ENCODE peak calls at places on chromosomes 13 and 19, in five cellular contexts. O is GM12865, W is cardiac muscle cell, S is endothelial cell of umbilical vein, F is adrenal gland. L is an unnamed sample.

GRCh38 chr13:75704942-75705320 is 68.8 kb downstream of the LMO7 start:
- DNase-seq in F (no peak), S (no peak), W (no peak), O (no peak), L (no peak)

GRCh38 chr19:982567-983170 is 1.5 kb upstream of the WDR18 start:
- DNase-seq in O (peak), F (peak), W (peak), S (peak), L (peak)

GRCh38 chr13:46715363-46715762 is 81.6 kb downstream of the ESD start:
- DNase-seq in S (no peak), F (no peak), W (peak), O (no peak), L (no peak)

GRCh38 chr13:87954116-87954515 is 282.9 kb downstream of the SLITRK5 start:
- DNase-seq in F (no peak), O (no peak), S (no peak), W (no peak), L (no peak)

GRCh38 chr19:41880329-41880708 is 2.7 kb upstream of the ARHGEF1 start:
- DNase-seq in W (no peak), F (no peak), S (no peak), O (no peak), L (no peak)

GRCh38 chr13:39350461-39350881 is 252.5 kb downstream of the LHFPL6 start:
- DNase-seq in S (peak), F (no peak), O (no peak), W (peak), L (peak)

GRCh38 chr13:112105244-112105681 is 38.3 kb downstream of the SOX1 start:
- DNase-seq in S (no peak), W (no peak), F (no peak), O (no peak), L (no peak)

GRCh38 chr13:27403727-27404385 is 20.6 kb upstream of the GTF3A start:
- DNase-seq in W (no peak), O (no peak), F (no peak), S (no peak), L (no peak)

GRCh38 chr13:21683034-21683733 is 12.3 kb downstream of the FGF9 start:
- DNase-seq in W (no peak), F (peak), O (no peak), S (no peak), L (no peak)

GRCh38 chr19:46036745-46037126 is 4.1 kb downstream of the IGFL4 start:
- DNase-seq in W (no peak), O (no peak), S (no peak), F (no peak), L (no peak)

GRCh38 chr19:10238172-10238783 is 7.1 kb upstream of the S1PR2 start:
- DNase-seq in W (no peak), S (no peak), F (peak), O (peak), L (peak)

GRCh38 chr19:531753-532571 is at the start of gene CDC34:
- DNase-seq in F (no peak), W (peak), S (peak), O (no peak), L (no peak)

GRCh38 chr13:34172048-34172447 is 354.1 kb downstream of the RFC3 start:
- DNase-seq in O (no peak), S (no peak), W (no peak), F (no peak), L (no peak)

GRCh38 chr13:20465218-20465879 is 60.3 kb downstream of the CRYL1 start:
- DNase-seq in S (no peak), O (no peak), W (no peak), F (peak), L (no peak)

GRCh38 chr13:26968431-26969335 is 202.9 kb downstream of the USP12 start:
- DNase-seq in S (no peak), F (peak), W (peak), O (no peak), L (no peak)

GRCh38 chr13:21218351-21219043 is 42.0 kb downstream of the MRPL57 start:
- DNase-seq in F (no peak), S (no peak), O (peak), W (no peak), L (no peak)

GRCh38 chr13:46490129-46490528 is 62.8 kb upstream of the LRCH1 start:
- DNase-seq in O (no peak), W (no peak), S (no peak), F (no peak), L (no peak)

GRCh38 chr19:50061650-50062049 is 35.8 kb downstream of the ZNF473 start:
- DNase-seq in O (no peak), F (no peak), S (no peak), W (no peak), L (no peak)

GRCh38 chr13:91017031-91017668 is 330.3 kb upstream of the MIR17HG start:
- DNase-seq in F (no peak), O (peak), S (peak), W (peak), L (no peak)

GRCh38 chr13:43397110-43397509 is 373.7 kb downstream of the DNAJC15 start:
- DNase-seq in S (no peak), W (no peak), F (no peak), O (no peak), L (no peak)

GRCh38 chr13:43469791-43470190 is 317.0 kb downstream of the ENOX1 start:
- DNase-seq in O (no peak), W (no peak), S (no peak), F (no peak), L (no peak)

GRCh38 chr13:102839462-102839861 is 6.4 kb upstream of the ERCC5 start:
- DNase-seq in W (no peak), S (no peak), O (no peak), F (no peak), L (no peak)

GRCh38 chr13:97564929-97565328 is 131.0 kb downstream of the RAP2A start:
- DNase-seq in W (no peak), S (no peak), O (no peak), F (no peak), L (no peak)

GRCh38 chr19:30535011-30535410 is 162.8 kb downstream of the ZNF536 start:
- DNase-seq in S (no peak), O (no peak), F (no peak), W (no peak), L (no peak)

GRCh38 chr13:91328726-91329125 is 18.8 kb upstream of the MIR17HG start:
- DNase-seq in O (no peak), S (no peak), W (no peak), F (no peak), L (no peak)

DNA sequence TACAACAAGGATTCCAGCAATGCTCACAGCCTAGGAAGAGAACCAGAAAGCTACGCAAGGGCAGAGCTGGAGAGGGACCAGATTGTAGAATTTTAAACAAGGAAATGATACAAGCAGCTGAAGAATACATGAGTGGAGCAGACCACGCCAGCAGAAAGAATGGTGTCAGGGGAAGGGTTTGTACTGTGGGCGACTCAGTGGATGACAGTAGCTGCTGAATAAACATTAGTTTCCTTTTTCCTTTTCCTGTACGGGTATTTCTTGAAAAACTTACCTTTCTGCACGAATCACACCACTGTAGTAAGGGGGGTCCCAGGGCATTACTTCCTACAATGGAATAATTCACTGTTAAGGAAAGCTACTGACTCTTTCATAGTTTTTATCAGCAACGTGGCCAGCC is 30.6 kb downstream of the MIPEP start:
- DNase-seq in F (no peak), W (no peak), S (peak), O (no peak), L (no peak)
- H3K4me3 ChIP-seq in F (no peak), W (no peak), S (no peak), O (no peak), L (no peak)

GRCh38 chr13:109111141-109111540 is 481.7 kb downstream of the MYO16 start:
- DNase-seq in F (no peak), W (no peak), S (no peak), O (no peak), L (no peak)
- TF ChIP-seq CTCF in F (no peak), W (no peak), S (no peak), O (no peak), L (no peak)

GRCh38 chr13:47859129-47859528 is 141.9 kb downstream of the SUCLA2 start:
- DNase-seq in W (no peak), F (no peak), O (no peak), S (no peak), L (no peak)

GRCh38 chr13:47858678-47859050 is 142.4 kb downstream of the SUCLA2 start:
- DNase-seq in W (no peak), F (no peak), O (no peak), S (no peak), L (no peak)

GRCh38 chr13:47858042-47858677 is 142.9 kb downstream of the SUCLA2 start:
- DNase-seq in F (no peak), W (no peak), S (no peak), O (no peak), L (no peak)

GRCh38 chr13:47865883-47866282 is 135.2 kb downstream of the SUCLA2 start:
- DNase-seq in F (no peak), W (no peak), S (no peak), O (no peak), L (no peak)

DNA sequence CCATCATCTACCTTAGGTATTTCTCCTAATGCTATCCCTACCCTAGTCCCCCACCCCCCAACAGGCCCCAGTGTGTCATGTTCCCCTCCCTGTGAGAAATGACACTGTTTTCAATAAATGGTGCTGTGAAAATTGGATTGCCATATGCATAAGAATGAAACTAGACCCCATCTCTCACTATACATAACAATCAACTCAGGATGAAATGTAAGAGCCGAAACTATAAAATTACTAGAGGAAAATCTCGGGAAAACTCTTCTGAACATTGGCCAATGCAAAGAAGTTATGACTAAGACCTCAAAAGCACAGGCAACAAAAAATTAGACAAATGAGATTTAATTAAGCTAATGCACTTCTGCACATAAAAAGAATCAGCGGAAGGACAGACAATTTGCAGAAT is 138.2 kb downstream of the SUCLA2 start:
- DNase-seq in S (no peak), O (no peak), W (no peak), F (no peak), L (no peak)
- H3K4me3 ChIP-seq in S (no peak), O (no peak), W (no peak), F (no peak), L (no peak)

GRCh38 chr13:92403606-92404005 is 823.0 kb upstream of the GPC6 start:
- DNase-seq in F (no peak), W (no peak), O (no peak), S (no peak), L (no peak)

GRCh38 chr13:92413452-92413851 is 813.2 kb upstream of the GPC6 start:
- DNase-seq in S (no peak), F (no peak), O (no peak), W (no peak), L (no peak)

GRCh38 chr13:92407858-92408257 is 818.7 kb upstream of the GPC6 start:
- DNase-seq in W (no peak), S (no peak), O (no peak), F (no peak), L (no peak)
- TF ChIP-seq CTCF in W (no peak), S (no peak), O (no peak), F (no peak), L (no peak)

GRCh38 chr19:40827386-40828247 is 22.6 kb downstream of the CYP2A6 start:
- DNase-seq in O (no peak), S (no peak), F (no peak), W (no peak), L (no peak)

GRCh38 chr19:40822161-40822560 is 23.2 kb downstream of the EGLN2 start:
- DNase-seq in W (no peak), S (no peak), O (no peak), F (no peak), L (no peak)
- H3K4me3 ChIP-seq in W (no peak), S (no peak), O (no peak), F (no peak), L (no peak)

GRCh38 chr19:23056516-23056915 is 53.5 kb upstream of the ZNF728 start:
- DNase-seq in O (no peak), F (no peak), W (no peak), S (no peak), L (no peak)
- TF ChIP-seq CTCF in O (no peak), F (no peak), W (no peak), S (no peak), L (no peak)

DNA sequence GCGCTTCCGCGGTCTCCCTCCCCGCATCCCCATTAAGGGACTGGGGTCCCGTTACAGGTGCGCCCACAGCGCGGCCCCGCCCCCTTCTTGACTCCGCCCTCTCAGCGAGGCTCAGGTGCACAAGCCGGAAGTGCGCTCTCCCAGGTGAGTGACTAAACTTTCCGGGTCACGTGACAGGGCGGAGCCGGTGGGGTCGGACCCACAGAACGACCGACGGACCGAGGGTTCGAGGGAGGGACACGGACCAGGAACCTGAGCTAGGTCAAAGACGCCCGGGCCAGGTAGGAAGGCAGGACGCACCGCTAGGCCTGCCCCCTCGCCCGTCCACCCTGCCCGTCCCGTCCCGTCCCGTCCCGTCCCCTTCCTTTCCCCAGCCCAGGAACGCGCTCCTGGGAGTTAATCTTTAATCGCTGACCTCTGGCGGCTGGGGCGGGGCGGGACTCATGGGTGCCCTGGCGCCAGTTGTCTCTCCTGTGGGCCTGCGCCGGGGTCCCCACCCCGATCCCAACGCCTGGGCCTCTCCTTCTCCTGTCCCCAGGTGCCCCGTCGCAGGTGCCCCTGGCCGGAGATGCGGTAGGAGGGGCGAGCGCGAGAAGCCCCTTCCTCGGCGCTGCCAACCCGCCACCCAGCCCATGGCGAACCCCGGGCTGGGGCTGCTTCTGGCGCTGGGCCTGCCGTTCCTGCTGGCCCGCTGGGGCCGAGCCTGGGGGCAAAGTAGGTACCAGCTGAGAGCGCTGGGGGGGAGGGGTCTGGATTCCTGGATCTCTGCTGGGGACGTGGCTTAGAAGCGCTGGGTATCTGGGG is at the start of gene CRB3:
- DNase-seq in F (no peak), W (no peak), O (no peak), S (no peak), L (no peak)
- H3K4me3 ChIP-seq in F (no peak), W (peak), O (no peak), S (no peak), L (peak)

DNA sequence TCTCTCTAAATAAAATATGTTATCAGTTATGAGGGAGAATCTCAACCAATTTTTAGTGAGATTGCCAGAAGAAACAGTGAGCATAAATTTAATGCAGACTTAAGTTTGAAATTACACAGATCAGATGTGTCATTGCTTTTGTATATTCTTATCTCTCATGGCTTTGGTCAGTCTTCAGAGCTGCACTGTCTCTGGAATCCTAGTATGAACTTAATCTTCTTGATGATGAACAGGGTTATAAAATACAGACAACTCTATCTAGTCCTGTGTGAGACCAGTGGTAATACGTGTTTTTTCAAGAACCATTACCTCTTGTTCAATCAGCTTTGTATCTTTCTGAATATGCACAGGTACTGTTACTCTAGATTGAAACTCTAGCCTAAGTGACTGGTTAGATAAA is 528.0 kb downstream of the DACH1 start:
- DNase-seq in O (no peak), W (no peak), S (no peak), F (no peak), L (no peak)
- TF ChIP-seq CTCF in O (no peak), W (no peak), S (no peak), F (no peak), L (no peak)

L was measured in heart right ventricle.